ENCODE peak calls at places on chromosome 2, in five cellular contexts. D, W, E, H and K are unnamed samples.

GRCh38 chr2:23651187-23651983 is 266.4 kb downstream of the KLHL29 start:
- DNase-seq in D (no peak), W (no peak), E (no peak), H (no peak), K (no peak)

GRCh38 chr2:106270471-106270891 is 76.4 kb upstream of the UXS1 start:
- DNase-seq in H (no peak), W (no peak), D (no peak), E (no peak), K (no peak)

GRCh38 chr2:149348291-149348690 is 17.9 kb downstream of the LYPD6 start:
- DNase-seq in E (no peak), D (no peak), H (no peak), W (no peak), K (no peak)

GRCh38 chr2:26444236-26444635 is 33.7 kb downstream of the OTOF start:
- DNase-seq in D (no peak), E (no peak), H (no peak), W (no peak), K (no peak)

GRCh38 chr2:239274391-239275001 is 126.3 kb downstream of the HDAC4 start:
- DNase-seq in H (no peak), E (peak), D (no peak), W (no peak), K (no peak)

GRCh38 chr2:172293952-172294351 is 133.4 kb upstream of the ITGA6 start:
- DNase-seq in E (no peak), W (no peak), H (no peak), D (no peak), K (no peak)

GRCh38 chr2:85846411-85846810 is 42.4 kb downstream of the ST3GAL5 start:
- DNase-seq in D (no peak), W (no peak), E (no peak), H (no peak), K (no peak)

GRCh38 chr2:222903234-222904220 is 42.7 kb downstream of the ACSL3 start:
- DNase-seq in H (no peak), E (peak), W (peak), D (no peak), K (no peak)

GRCh38 chr2:231393149-231394131 is 2.1 kb upstream of the B3GNT7 start:
- DNase-seq in H (peak), E (peak), W (peak), D (no peak), K (peak)

GRCh38 chr2:64134813-64135212 is 9.4 kb downstream of the PELI1 start:
- DNase-seq in D (no peak), W (no peak), E (no peak), H (no peak), K (no peak)

DNA sequence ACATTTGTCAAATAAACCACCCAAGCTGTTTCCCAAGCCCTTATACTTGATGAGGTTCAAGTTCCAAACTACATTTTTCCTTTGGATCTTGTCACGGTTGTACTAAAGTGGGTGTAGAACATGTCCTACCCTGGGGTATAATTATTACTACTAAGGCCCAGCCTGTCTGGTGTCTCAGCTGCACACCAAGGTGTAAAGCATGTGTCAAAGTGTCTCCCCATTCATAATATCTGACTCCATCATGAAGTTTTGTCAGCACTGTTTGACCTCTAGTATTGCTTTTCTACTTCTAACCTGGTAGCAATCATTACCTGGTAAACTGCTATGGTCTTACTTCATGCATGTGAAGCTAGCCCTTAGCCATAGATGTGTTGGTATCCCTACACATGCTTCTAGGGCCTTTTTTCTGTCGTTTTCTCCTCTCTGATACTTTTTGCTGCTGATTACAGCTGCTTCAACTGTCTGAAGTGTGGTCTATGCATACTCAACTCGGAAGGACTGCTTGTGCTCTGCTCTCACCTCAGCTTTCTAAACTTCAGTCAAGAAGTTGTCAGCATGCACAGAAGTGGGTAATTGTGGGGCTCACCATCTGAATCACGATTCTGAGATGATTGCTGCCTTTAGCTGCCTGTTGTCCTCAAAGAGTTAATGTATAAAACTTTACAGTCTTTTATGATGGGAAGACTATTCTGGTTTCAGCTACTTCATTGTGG is 445.7 kb upstream of the TRIB2 start:
- DNase-seq in D (no peak), W (no peak), H (no peak), E (no peak), K (no peak)
- TF ChIP-seq TAF1 in D (no peak), W (no peak), H (no peak), E (no peak), K (no peak)

DNA sequence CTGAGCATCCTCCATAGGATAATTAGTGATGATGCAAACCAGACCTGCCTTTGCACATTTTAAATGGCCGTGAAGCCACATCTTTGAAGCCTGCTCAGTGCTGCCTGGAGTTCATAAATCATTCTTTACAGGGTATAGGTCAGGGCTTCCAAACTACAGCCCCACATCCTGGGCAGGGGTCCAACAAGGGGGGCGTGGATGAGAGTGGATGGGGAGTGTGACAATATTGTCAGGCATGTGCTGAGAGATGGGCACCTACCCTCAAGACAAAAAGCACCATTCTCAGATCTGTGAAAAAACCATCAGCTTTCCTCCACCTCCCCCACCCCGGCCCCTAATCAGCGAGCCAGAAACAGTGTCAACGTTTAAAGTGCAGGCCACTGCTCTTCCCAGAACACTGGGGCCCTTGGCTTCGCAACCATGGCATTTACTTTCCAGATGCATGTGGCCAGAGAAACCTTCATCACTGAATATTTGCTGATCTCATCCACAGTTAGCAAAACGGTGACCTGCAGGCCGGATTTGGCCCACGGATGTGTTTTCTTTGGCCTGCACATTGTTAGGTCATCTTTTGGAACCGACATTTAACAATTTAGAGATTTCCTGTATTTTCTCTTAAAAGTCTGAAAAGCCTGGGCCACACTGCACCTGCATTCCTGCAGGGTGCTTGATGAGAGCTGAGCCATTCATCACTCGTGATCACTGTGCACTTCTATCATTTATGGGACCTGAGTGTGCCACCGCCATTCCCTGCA is 130.7 kb downstream of the ANKRD44 start:
- DNase-seq in D (no peak), W (no peak), H (no peak), E (no peak), K (no peak)
- TF ChIP-seq POLR2AphosphoS5 in D (no peak), W (no peak), H (no peak), E (no peak), K (no peak)

GRCh38 chr2:192023006-192023405 is 171.7 kb downstream of the TMEFF2 start:
- DNase-seq in W (no peak), E (no peak), H (no peak), D (no peak), K (no peak)

GRCh38 chr2:192016265-192016664 is 169.4 kb upstream of the CAVIN2 start:
- DNase-seq in D (no peak), W (no peak), H (no peak), E (no peak), K (no peak)

GRCh38 chr2:192013211-192013610 is 166.3 kb upstream of the CAVIN2 start:
- DNase-seq in E (no peak), H (no peak), D (no peak), W (no peak), K (no peak)

DNA sequence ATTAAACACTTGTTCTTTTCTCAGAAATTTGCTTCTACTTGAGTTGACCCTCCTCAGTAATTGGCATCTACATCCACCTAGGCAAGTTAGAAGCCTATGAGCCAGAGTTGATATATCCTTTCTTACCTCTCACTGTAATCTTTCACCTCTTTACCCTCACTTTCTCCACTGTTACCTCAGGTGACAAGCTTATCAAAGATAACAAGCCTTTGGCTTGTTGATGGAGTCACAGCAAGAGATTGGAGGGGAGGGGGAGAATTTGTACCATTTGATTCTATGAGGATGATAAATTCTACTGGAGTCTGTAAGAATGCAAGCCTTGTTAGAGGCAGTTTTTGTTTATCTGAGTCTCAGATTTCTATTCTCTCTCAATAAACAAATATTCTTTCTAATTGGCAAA is 171.0 kb upstream of the CAVIN2 start:
- DNase-seq in W (no peak), D (no peak), H (no peak), E (no peak), K (no peak)
- TF ChIP-seq POLR2A in W (no peak), D (no peak), H (no peak), E (no peak), K (no peak)

DNA sequence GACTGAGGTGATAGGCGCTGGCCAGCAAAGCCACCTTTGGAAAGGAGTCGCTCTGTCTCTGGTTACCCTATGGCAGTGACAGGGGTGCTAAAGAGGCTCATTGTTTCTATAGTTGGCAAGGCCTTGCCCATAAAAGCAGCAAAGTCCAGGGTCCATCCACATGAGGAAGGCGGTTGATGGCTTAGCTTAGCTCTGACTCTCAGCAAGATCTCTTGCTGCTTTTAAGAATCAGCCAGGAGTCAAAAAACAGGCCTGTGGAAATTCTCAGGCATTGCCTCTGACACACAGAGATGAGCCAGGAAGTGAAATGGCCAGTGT is 57.8 kb upstream of the CYP26B1 start:
- DNase-seq in E (no peak), W (no peak), D (no peak), H (no peak), K (no peak)
- TF ChIP-seq TAF1 in E (no peak), W (no peak), D (no peak), H (no peak), K (no peak)